ENCODE peak calls at places on chromosome 13, in six cellular contexts. N, R, Y, F, J and W are unnamed samples.

GRCh38 chr13:79384022-79384610 is 21.9 kb downstream of the RBM26 start:
- DNase-seq in J (no peak), R (no peak), Y (no peak), N (no peak), F (no peak), W (no peak)

GRCh38 chr13:20402881-20403280 is 122.8 kb downstream of the CRYL1 start:
- DNase-seq in R (no peak), Y (no peak), J (no peak), F (no peak), N (no peak), W (no peak)

GRCh38 chr13:31204592-31204991 is 4.8 kb downstream of the B3GLCT start:
- DNase-seq in N (no peak), R (no peak), Y (peak), J (peak), F (peak), W (no peak)

GRCh38 chr13:86714495-86714894 is 915.3 kb upstream of the SLITRK6 start:
- DNase-seq in Y (no peak), F (no peak), N (no peak), R (no peak), J (no peak), W (no peak)

GRCh38 chr13:105403065-105403464 is 1132.4 kb downstream of the EFNB2 start:
- DNase-seq in J (no peak), Y (no peak), N (no peak), F (no peak), R (no peak), W (no peak)

GRCh38 chr13:48233097-48233885 is at the start of gene ITM2B:
- DNase-seq in N (no peak), J (peak), Y (peak), F (peak), R (no peak), W (peak)

GRCh38 chr13:90420683-90421082 is 926.8 kb upstream of the MIR17HG start:
- DNase-seq in R (no peak), J (peak), Y (peak), N (no peak), F (no peak), W (no peak)

GRCh38 chr13:36163809-36164308 is 32.7 kb upstream of the DCLK1 start:
- DNase-seq in J (peak), N (peak), Y (peak), F (peak), R (peak), W (peak)

GRCh38 chr13:49828452-49828851 is 36.0 kb upstream of the KPNA3 start:
- DNase-seq in J (no peak), Y (no peak), F (peak), N (no peak), R (no peak), W (no peak)

GRCh38 chr13:101144808-101145419 is 271.4 kb downstream of the NALCN start:
- DNase-seq in J (peak), Y (peak), F (peak), R (peak), N (no peak), W (peak)

GRCh38 chr13:96539791-96540190 is 449.9 kb downstream of the HS6ST3 start:
- DNase-seq in N (no peak), R (no peak), Y (no peak), F (no peak), J (no peak), W (no peak)

GRCh38 chr13:24668511-24668910 is 11.7 kb upstream of the ATP12A start:
- DNase-seq in F (no peak), N (no peak), J (no peak), R (no peak), Y (no peak), W (no peak)

GRCh38 chr13:114067886-114068722 is 64.3 kb downstream of the RASA3 start:
- DNase-seq in J (no peak), Y (no peak), N (no peak), R (no peak), F (no peak), W (no peak)

GRCh38 chr13:35484384-35484783 is 7.9 kb upstream of the MAB21L1 start:
- DNase-seq in Y (no peak), J (no peak), F (peak), R (no peak), N (no peak), W (peak)

GRCh38 chr13:113956571-113956970 is 17.3 kb downstream of the C13orf46 start:
- DNase-seq in N (no peak), R (no peak), Y (no peak), J (no peak), F (no peak), W (no peak)

GRCh38 chr13:110308377-110309158 is 1.5 kb downstream of the COL4A2 start:
- DNase-seq in F (peak), N (no peak), Y (peak), J (peak), R (no peak), W (peak)

GRCh38 chr13:94382960-94383359 is 96.5 kb downstream of the DCT start:
- DNase-seq in R (no peak), F (no peak), J (no peak), N (no peak), Y (no peak), W (no peak)

GRCh38 chr13:93169980-93170379 is 56.6 kb upstream of the GPC6 start:
- DNase-seq in R (peak), J (peak), Y (peak), F (no peak), N (peak), W (peak)

GRCh38 chr13:44350775-44351504 is 22.7 kb upstream of the SERP2 start:
- DNase-seq in J (no peak), F (peak), Y (no peak), N (no peak), R (no peak), W (no peak)

GRCh38 chr13:98396071-98396710 is 180.7 kb downstream of the STK24 start:
- DNase-seq in R (no peak), N (no peak), J (no peak), F (no peak), Y (no peak), W (no peak)

GRCh38 chr13:34344761-34345600 is 527.0 kb downstream of the RFC3 start:
- DNase-seq in F (peak), N (no peak), J (no peak), Y (no peak), R (no peak), W (no peak)

GRCh38 chr13:63208811-63209210 is 1793.2 kb upstream of the PCDH20 start:
- DNase-seq in F (no peak), N (no peak), Y (no peak), R (no peak), J (peak), W (no peak)

GRCh38 chr13:101190976-101191375 is 225.3 kb downstream of the NALCN start:
- DNase-seq in J (no peak), R (no peak), N (no peak), Y (no peak), F (no peak), W (no peak)

GRCh38 chr13:96899946-96900345 is 94.3 kb downstream of the OXGR1 start:
- DNase-seq in R (no peak), J (no peak), N (no peak), F (no peak), Y (no peak), W (no peak)

GRCh38 chr13:41648314-41648935 is 191.1 kb downstream of the RGCC start:
- DNase-seq in Y (peak), R (peak), J (peak), F (no peak), N (no peak), W (no peak)

GRCh38 chr13:99432637-99433542 is 68.4 kb upstream of the TM9SF2 start:
- DNase-seq in Y (peak), N (peak), R (no peak), J (peak), F (no peak), W (peak)

GRCh38 chr13:27425151-27425917 is 915 bp downstream of the GTF3A start:
- DNase-seq in R (no peak), J (no peak), Y (no peak), N (no peak), F (peak), W (no peak)

GRCh38 chr13:26500618-26501320 is 56.7 kb upstream of the WASF3 start:
- DNase-seq in N (no peak), J (peak), Y (no peak), F (no peak), R (no peak), W (no peak)

GRCh38 chr13:85265296-85265695 is 533.9 kb downstream of the SLITRK6 start:
- DNase-seq in F (no peak), Y (no peak), N (no peak), R (no peak), J (no peak), W (no peak)

GRCh38 chr13:60591348-60591747 is 194.3 kb downstream of the TDRD3 start:
- DNase-seq in F (no peak), N (peak), Y (peak), J (peak), R (no peak), W (peak)

GRCh38 chr13:71522976-71523517 is 344.0 kb downstream of the DACH1 start:
- DNase-seq in J (no peak), Y (no peak), R (no peak), F (peak), N (no peak), W (no peak)

GRCh38 chr13:23922005-23922932 is 25.0 kb upstream of the C1QTNF9B start:
- DNase-seq in Y (no peak), F (no peak), J (no peak), N (no peak), R (no peak), W (no peak)

GRCh38 chr13:99434258-99434788 is 66.9 kb upstream of the TM9SF2 start:
- DNase-seq in F (no peak), R (no peak), J (no peak), N (no peak), Y (no peak), W (no peak)

GRCh38 chr13:45472171-45472705 is 7.5 kb downstream of the COG3 start:
- DNase-seq in N (no peak), F (no peak), J (peak), R (no peak), Y (no peak), W (no peak)

GRCh38 chr13:98629055-98629454 is 52.1 kb upstream of the STK24 start:
- DNase-seq in J (no peak), Y (no peak), N (no peak), R (no peak), F (no peak), W (no peak)

GRCh38 chr13:32947886-32948285 is 68.3 kb upstream of the KL start:
- DNase-seq in N (no peak), J (no peak), R (no peak), F (peak), Y (no peak), W (no peak)

GRCh38 chr13:106117035-106117434 is 418.4 kb downstream of the EFNB2 start:
- DNase-seq in N (no peak), J (peak), R (peak), F (no peak), Y (no peak), W (no peak)